ENCODE peak calls at places on chromosomes 2 and 18, in nine cellular contexts. S is NCI-H187; D is left lobe of liver; J is effector CD8-positive, alpha-beta T cell; H is GM19239; P is left lung; E is Right ventricle myocardium superior; B is A549; R is tibial artery. C is an unnamed sample.

GRCh38 chr18:50734342-50734741 is 85.5 kb downstream of the MRO start:
- DNase-seq in J (no peak), E (no peak), B (no peak), R (no peak), H (no peak), P (no peak), S (no peak), D (no peak), C (no peak)

GRCh38 chr2:165471349-165471975 is 2.0 kb downstream of the CSRNP3 start:
- DNase-seq in S (no peak), P (no peak), R (no peak), J (no peak), B (no peak), E (no peak), H (no peak), D (no peak), C (no peak)

GRCh38 chr2:127829845-127830246 is 18.9 kb upstream of the WDR33 start:
- DNase-seq in H (peak), S (no peak), P (no peak), E (no peak), B (no peak), D (no peak), R (no peak), J (no peak), C (no peak)

GRCh38 chr2:70834881-70835280 is 735 bp downstream of the CD207 start:
- DNase-seq in B (no peak), J (no peak), H (no peak), P (no peak), E (no peak), R (no peak), D (no peak), S (no peak), C (no peak)

GRCh38 chr2:88885275-88885674 is 193.8 kb downstream of the RPIA start:
- DNase-seq in J (no peak), D (no peak), P (no peak), B (no peak), R (no peak), H (no peak), E (no peak), S (no peak), C (no peak)

GRCh38 chr2:174784316-174784715 is 20.0 kb upstream of the CHRNA1 start:
- DNase-seq in D (no peak), J (no peak), R (no peak), B (no peak), S (no peak), E (no peak), H (no peak), P (no peak), C (no peak)

GRCh38 chr2:60104514-60105501 is 448.6 kb downstream of the BCL11A start:
- DNase-seq in B (no peak), E (no peak), H (no peak), D (no peak), J (no peak), R (no peak), S (no peak), P (no peak), C (no peak)

GRCh38 chr2:44112096-44112495 is 56.6 kb upstream of the PPM1B start:
- DNase-seq in P (no peak), B (no peak), R (no peak), H (no peak), E (no peak), J (no peak), S (no peak), D (no peak), C (no peak)

GRCh38 chr18:54220406-54220805 is 4.1 kb downstream of the MBD2 start:
- DNase-seq in R (no peak), H (no peak), S (no peak), E (no peak), J (no peak), P (no peak), D (no peak), B (no peak), C (no peak)

GRCh38 chr2:109736177-109736827 is 57.8 kb upstream of the RGPD5 start:
- DNase-seq in S (no peak), J (no peak), E (no peak), B (peak), P (no peak), D (peak), H (no peak), R (peak), C (peak)

GRCh38 chr2:100606740-100607343 is 44.0 kb downstream of the PDCL3 start:
- DNase-seq in R (no peak), E (no peak), B (peak), S (no peak), J (no peak), H (peak), D (no peak), P (no peak), C (no peak)

GRCh38 chr18:70074091-70074490 is 126.4 kb upstream of the CD226 start:
- DNase-seq in D (no peak), R (no peak), P (no peak), J (no peak), B (no peak), H (no peak), E (no peak), S (no peak), C (no peak)

GRCh38 chr2:100289020-100289419 is 33.3 kb downstream of the LONRF2 start:
- DNase-seq in B (no peak), D (no peak), R (no peak), H (no peak), E (no peak), S (no peak), J (no peak), P (no peak), C (no peak)

GRCh38 chr2:26255735-26256384 is 11.1 kb downstream of the HADHB start:
- DNase-seq in S (no peak), H (no peak), B (no peak), D (no peak), J (no peak), E (no peak), P (no peak), R (no peak), C (no peak)

GRCh38 chr2:217868911-217869334 is 133.9 kb downstream of the TNS1 start:
- DNase-seq in B (no peak), S (no peak), H (no peak), J (no peak), P (no peak), R (no peak), E (no peak), D (no peak), C (no peak)

GRCh38 chr18:45328762-45329161 is 286.5 kb upstream of the SLC14A2 start:
- DNase-seq in R (no peak), J (no peak), D (no peak), S (no peak), P (no peak), H (no peak), E (no peak), B (no peak), C (no peak)

GRCh38 chr2:241410739-241411176 is 54.7 kb downstream of the FARP2 start:
- DNase-seq in S (no peak), P (no peak), E (no peak), D (no peak), B (no peak), H (no peak), R (no peak), J (no peak), C (no peak)

GRCh38 chr2:234512884-234513669 is 16.2 kb upstream of the ARL4C start:
- DNase-seq in P (no peak), B (no peak), S (no peak), D (no peak), H (no peak), E (no peak), R (no peak), J (no peak), C (no peak)

GRCh38 chr2:105800036-105800755 is 55.5 kb downstream of the NCK2 start:
- DNase-seq in S (no peak), D (no peak), J (no peak), E (no peak), P (no peak), R (no peak), B (no peak), H (no peak), C (no peak)

GRCh38 chr18:9989481-9989880 is 75.7 kb downstream of the VAPA start:
- DNase-seq in J (no peak), S (no peak), B (no peak), P (no peak), E (peak), R (no peak), D (no peak), H (no peak), C (no peak)

GRCh38 chr2:10564876-10565425 is 116.8 kb upstream of the ODC1 start:
- DNase-seq in H (no peak), E (no peak), D (no peak), B (no peak), J (no peak), R (no peak), S (no peak), P (no peak), C (no peak)

GRCh38 chr2:239377591-239377990 is 23.2 kb downstream of the HDAC4 start:
- DNase-seq in B (no peak), J (no peak), H (no peak), E (peak), D (no peak), S (no peak), R (no peak), P (peak), C (no peak)

GRCh38 chr18:62844850-62845643 is 129.7 kb downstream of the PHLPP1 start:
- DNase-seq in D (no peak), P (no peak), H (no peak), B (no peak), J (no peak), S (no peak), E (no peak), R (no peak), C (no peak)

GRCh38 chr18:59395226-59396175 is 36.4 kb upstream of the LMAN1 start:
- DNase-seq in D (no peak), E (no peak), S (no peak), B (no peak), R (no peak), J (no peak), H (no peak), P (no peak), C (no peak)

GRCh38 chr18:65752625-65753325 is 2.0 kb downstream of the CDH7 start:
- DNase-seq in P (no peak), H (no peak), E (no peak), D (no peak), R (no peak), B (no peak), S (no peak), J (no peak), C (no peak)

GRCh38 chr2:217912030-217913024 is 90.5 kb downstream of the TNS1 start:
- DNase-seq in R (no peak), S (no peak), E (peak), P (peak), B (no peak), J (no peak), H (no peak), D (no peak), C (no peak)

GRCh38 chr2:96245609-96246390 is 20.0 kb downstream of the TMEM127 start:
- DNase-seq in J (no peak), B (no peak), P (no peak), D (no peak), H (no peak), S (no peak), R (no peak), E (no peak), C (no peak)

GRCh38 chr2:199485732-199486335 is 28.1 kb upstream of the SATB2 start:
- DNase-seq in E (no peak), B (peak), J (no peak), P (no peak), R (no peak), D (peak), H (no peak), S (peak), C (peak)

GRCh38 chr18:63149200-63149587 is 170.4 kb downstream of the BCL2 start:
- DNase-seq in B (no peak), S (no peak), E (peak), H (no peak), J (no peak), P (no peak), D (no peak), R (no peak), C (no peak)

C was measured in Caco-2.